ENCODE peak calls at places on chromosomes 11 and 22, in eight cellular contexts. Q, D, A, U, W, G, P and I are unnamed samples.

GRCh38 chr11:85939099-85940015 is 84.2 kb downstream of the CCDC83 start:
- DNase-seq in Q (no peak), D (no peak), A (no peak), U (no peak), W (no peak), G (no peak), P (no peak), I (no peak)

GRCh38 chr22:46056169-46057041 is 79.4 kb upstream of the WNT7B start:
- DNase-seq in Q (no peak), D (no peak), A (peak; percentile 53), U (no peak), W (peak; percentile 75), G (no peak), P (no peak), I (no peak)

GRCh38 chr22:17243524-17243923 is 24.3 kb upstream of the ADA2 start:
- DNase-seq in Q (no peak), D (no peak), A (no peak), U (no peak), W (no peak), G (no peak), P (no peak), I (no peak)

GRCh38 chr22:48145738-48146137 is 1383.3 kb downstream of the TBC1D22A start:
- DNase-seq in Q (no peak), D (no peak), A (no peak), U (no peak), W (no peak), G (no peak), P (no peak), I (no peak)

GRCh38 chr11:119460582-119460981 is 37.6 kb upstream of the THY1 start:
- DNase-seq in Q (no peak), D (peak; percentile 97), A (no peak), U (peak; percentile 92), W (no peak), G (no peak), P (no peak), I (peak; percentile 96)

GRCh38 chr11:113488931-113489351 is 13.7 kb upstream of the DRD2 start:
- DNase-seq in Q (no peak), D (peak; percentile 33), A (no peak), U (no peak), W (no peak), G (no peak), P (no peak), I (no peak)

GRCh38 chr11:1122356-1123002 is 35.3 kb upstream of the MUC5AC start:
- DNase-seq in Q (peak; percentile 2), D (no peak), A (no peak), U (no peak), W (no peak), G (no peak), P (no peak), I (no peak)

GRCh38 chr11:116376547-116376946 is 396.2 kb downstream of the BUD13 start:
- DNase-seq in Q (no peak), D (no peak), A (no peak), U (no peak), W (no peak), G (no peak), P (no peak), I (no peak)

GRCh38 chr11:121070951-121071350 is 30.1 kb upstream of the TECTA start:
- DNase-seq in Q (no peak), D (no peak), A (no peak), U (no peak), W (no peak), G (no peak), P (no peak), I (no peak)

GRCh38 chr22:45302047-45302446 is 7.7 kb upstream of the FAM118A start:
- DNase-seq in Q (no peak), D (peak; percentile 80), A (no peak), U (peak; percentile 84), W (no peak), G (no peak), P (no peak), I (peak; percentile 79)

GRCh38 chr11:67276821-67277230 is 10.6 kb downstream of the GRK2 start:
- DNase-seq in Q (no peak), D (no peak), A (no peak), U (no peak), W (peak; percentile 80), G (peak; percentile 38), P (no peak), I (peak; percentile 53)

GRCh38 chr11:126175261-126175885 is 36.1 kb downstream of the RPUSD4 start:
- DNase-seq in Q (no peak), D (no peak), A (no peak), U (no peak), W (peak; percentile 68), G (no peak), P (no peak), I (no peak)

GRCh38 chr11:10329935-10330334 is 25.1 kb downstream of the ADM start:
- DNase-seq in Q (no peak), D (peak; percentile 68), A (no peak), U (no peak), W (no peak), G (no peak), P (no peak), I (peak; percentile 92)

GRCh38 chr11:71114124-71114851 is 138.1 kb downstream of the SHANK2 start:
- DNase-seq in Q (no peak), D (no peak), A (no peak), U (no peak), W (no peak), G (no peak), P (no peak), I (no peak)

GRCh38 chr22:28222066-28222465 is 303.0 kb upstream of the PITPNB start:
- DNase-seq in Q (no peak), D (no peak), A (no peak), U (peak; percentile 21), W (no peak), G (no peak), P (no peak), I (no peak)

GRCh38 chr11:86145439-86146156 is 76.7 kb upstream of the PICALM start:
- DNase-seq in Q (no peak), D (no peak), A (no peak), U (no peak), W (no peak), G (no peak), P (no peak), I (no peak)

GRCh38 chr22:38860291-38861169 is 11.5 kb downstream of the CBX6 start:
- DNase-seq in Q (no peak), D (no peak), A (no peak), U (no peak), W (no peak), G (no peak), P (no peak), I (no peak)

GRCh38 chr22:17633217-17633997 is 4.9 kb upstream of the ATP6V1E1 start:
- DNase-seq in Q (no peak), D (peak; percentile 96), A (no peak), U (no peak), W (no peak), G (no peak), P (no peak), I (peak; percentile 22)

GRCh38 chr22:30459206-30460052 is 12.4 kb downstream of the SEC14L3 start:
- DNase-seq in Q (peak; percentile 51), D (peak; percentile 45), A (no peak), U (no peak), W (no peak), G (peak; percentile 69), P (no peak), I (peak; percentile 14)

GRCh38 chr11:65295001-65295400 is 19.7 kb upstream of the CDC42EP2 start:
- DNase-seq in Q (no peak), D (no peak), A (no peak), U (no peak), W (no peak), G (no peak), P (no peak), I (no peak)

GRCh38 chr11:62599909-62600308 is 1.8 kb downstream of the MTA2 start:
- DNase-seq in Q (no peak), D (no peak), A (no peak), U (no peak), W (no peak), G (no peak), P (no peak), I (no peak)

GRCh38 chr22:20973634-20974286 is 6.7 kb downstream of the AIFM3 start:
- DNase-seq in Q (no peak), D (no peak), A (no peak), U (no peak), W (peak; percentile 40), G (no peak), P (no peak), I (no peak)

GRCh38 chr11:12298610-12299009 is 78.8 kb upstream of the PARVA start:
- DNase-seq in Q (no peak), D (no peak), A (no peak), U (no peak), W (no peak), G (no peak), P (no peak), I (no peak)